ENCODE peak calls at places on chromosomes 6 and 20, in five cellular contexts. H is lower lobe of right lung, I is endothelial cell of umbilical vein, R is neuronal stem cell, E is adrenal gland. B is an unnamed sample.

GRCh38 chr6:50549460-50549859 is 163.9 kb upstream of the TFAP2D start:
- DNase-seq in E (no peak), I (no peak), R (no peak), H (no peak), B (no peak)

GRCh38 chr6:3247255-3248146 is 11.2 kb upstream of the PSMG4 start:
- DNase-seq in H (no peak), R (no peak), E (peak; percentile 75), I (peak; percentile 50), B (peak; percentile 59)

GRCh38 chr6:157861814-157862213 is 38.8 kb downstream of the SNX9 start:
- DNase-seq in E (no peak), H (no peak), I (peak; percentile 57), R (no peak), B (peak; percentile 23)

GRCh38 chr20:56174416-56174815 is 74.1 kb upstream of the MC3R start:
- DNase-seq in E (no peak), H (no peak), I (no peak), R (no peak), B (no peak)

GRCh38 chr6:72938104-72938503 is 287.2 kb downstream of the KHDC1L start:
- DNase-seq in E (no peak), I (no peak), H (no peak), R (no peak), B (no peak)

GRCh38 chr6:48564036-48564820 is 453.2 kb upstream of the PTCHD4 start:
- DNase-seq in E (no peak), H (no peak), R (no peak), I (no peak), B (no peak)

GRCh38 chr20:2771631-2772080 is 28.8 kb downstream of the CPXM1 start:
- DNase-seq in H (no peak), I (peak; percentile 45), E (no peak), R (no peak), B (no peak)

GRCh38 chr6:130534627-130535026 is 168.8 kb downstream of the TMEM200A start:
- DNase-seq in H (no peak), R (no peak), I (no peak), E (no peak), B (no peak)

GRCh38 chr6:76708641-76709331 is 636.3 kb upstream of the IMPG1 start:
- DNase-seq in E (no peak), I (peak; percentile 5), H (no peak), R (no peak), B (no peak)

GRCh38 chr20:61731363-61732181 is 334.1 kb downstream of the TAF4 start:
- DNase-seq in I (no peak), H (peak; percentile 23), R (no peak), E (no peak), B (peak; percentile 27)

GRCh38 chr6:79810153-79810806 is 137.1 kb downstream of the ELOVL4 start:
- DNase-seq in I (no peak), R (peak; percentile 92), H (no peak), E (no peak), B (no peak)

DNA sequence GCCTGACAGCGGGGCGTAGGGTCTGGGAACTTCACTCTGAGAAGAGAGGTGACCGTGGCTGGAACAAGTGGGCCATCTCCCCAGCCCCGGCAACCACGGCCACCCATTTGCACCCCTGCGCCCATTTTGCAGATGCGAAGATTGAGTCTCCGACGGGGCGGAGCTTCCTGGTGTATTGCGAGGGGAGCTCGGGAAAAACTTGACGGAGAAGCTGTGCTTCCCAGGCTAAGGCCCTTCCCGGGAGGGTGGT is 653 bp downstream of the ZNF335 start:
- DNase-seq in R (no peak), E (no peak), I (no peak), H (peak; percentile 67), B (no peak)
- H3K4me1 ChIP-seq in R (peaks cover 7% of the 10 kb centered on the region), E (peaks cover 22% of the 10 kb centered on the region), I (peaks cover 14% of the 10 kb centered on the region), H (peaks cover 26% of the 10 kb centered on the region), B (peaks cover 14% of the 10 kb centered on the region)

GRCh38 chr20:63687419-63688233 is 8.8 kb upstream of the TNFRSF6B start:
- DNase-seq in R (no peak), H (no peak), E (no peak), I (no peak), B (no peak)
- H3K27ac ChIP-seq in R (no peak overlapping the region), H (peak overlapping the region; percentile 93), E (peak overlapping the region; percentile 55), I (peak overlapping the region; percentile 79), B (no peak overlapping the region)

GRCh38 chr20:46965124-46965455 is 70.4 kb downstream of the EYA2 start:
- DNase-seq in H (no peak), I (no peak), R (no peak), E (no peak), B (no peak)
- H3K4me1 ChIP-seq in H (no peaks in the 10 kb centered on the region), I (no peaks in the 10 kb centered on the region), R (no peaks in the 10 kb centered on the region), E (no peaks in the 10 kb centered on the region), B (no peaks in the 10 kb centered on the region)

DNA sequence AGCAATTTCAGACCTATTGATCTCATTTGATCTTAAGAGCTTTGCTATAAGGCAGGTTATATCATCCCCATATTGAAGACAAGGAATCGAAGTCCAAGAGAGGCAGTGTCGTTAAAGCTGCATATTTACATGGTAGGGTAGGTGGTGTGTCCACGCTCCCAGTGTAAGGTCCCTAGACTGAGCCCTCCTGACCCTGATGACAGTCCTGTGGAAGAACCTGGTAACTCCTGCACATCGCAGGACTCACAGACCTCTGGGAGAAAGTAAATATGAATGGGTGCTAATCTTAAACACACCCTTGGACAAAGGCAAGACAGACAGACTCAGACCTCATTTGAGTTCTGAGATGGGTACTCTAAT is 602 bp upstream of the HLA-DPB1 start:
- DNase-seq in H (no peak), E (no peak), R (no peak), I (no peak), B (no peak)
- H3K27ac ChIP-seq in H (peak overlapping the region; percentile 90), E (peak overlapping the region; percentile 51), R (no peak overlapping the region), I (no peak overlapping the region), B (no peak overlapping the region)

GRCh38 chr6:108630050-108630714 is 69.5 kb downstream of the FOXO3 start:
- DNase-seq in E (no peak), H (no peak), R (no peak), I (no peak), B (peak; percentile 49)

GRCh38 chr6:108635505-108636226 is 74.9 kb downstream of the FOXO3 start:
- DNase-seq in R (no peak), I (no peak), H (peak; percentile 74), E (no peak), B (no peak)

GRCh38 chr6:108637963-108638362 is 77.2 kb downstream of the FOXO3 start:
- DNase-seq in H (no peak), I (no peak), E (no peak), R (no peak), B (no peak)

GRCh38 chr6:108632441-108632840 is 71.7 kb downstream of the FOXO3 start:
- DNase-seq in E (no peak), H (no peak), I (peak; percentile 36), R (no peak), B (peak; percentile 49)

DNA sequence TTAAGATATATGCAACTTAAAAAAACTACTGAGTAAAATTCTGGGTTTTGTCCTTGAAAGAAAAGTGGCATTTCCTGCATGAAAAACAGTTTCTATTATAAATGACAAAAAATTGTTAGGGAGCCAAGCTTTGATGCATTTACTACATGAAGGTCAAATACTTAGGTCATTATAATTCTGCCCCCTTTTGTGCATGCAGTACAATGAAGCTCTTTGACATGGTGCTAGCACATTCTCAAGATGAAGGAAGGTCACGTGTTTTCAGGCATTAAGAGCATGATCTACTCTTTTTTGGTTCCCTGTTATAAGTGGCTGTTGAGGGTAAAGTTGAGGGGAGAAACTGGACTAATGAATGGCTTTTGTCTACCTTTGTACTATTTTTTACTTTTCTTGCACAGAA is 72.7 kb downstream of the FOXO3 start:
- DNase-seq in E (no peak), R (no peak), I (peak; percentile 38), H (no peak), B (no peak)
- H3K4me1 ChIP-seq in E (peaks cover 52% of the 10 kb centered on the region), R (peaks cover 15% of the 10 kb centered on the region), I (peaks cover 3% of the 10 kb centered on the region), H (peaks cover 80% of the 10 kb centered on the region), B (peaks cover 20% of the 10 kb centered on the region)

GRCh38 chr6:87945181-87945580 is 102.5 kb upstream of the SPACA1 start:
- DNase-seq in R (no peak), I (no peak), H (no peak), E (no peak), B (peak; percentile 26)
- H3K27ac ChIP-seq in R (no peak overlapping the region), I (no peak overlapping the region), H (no peak overlapping the region), E (no peak overlapping the region), B (peak overlapping the region; percentile 31)

B was measured in foreskin keratinocyte.